ENCODE peak calls at places on chromosomes 4 and X, in ten cellular contexts. E is body of pancreas, F is upper lobe of left lung, I is A549, C is IMR-90, Z is psoas muscle, T is DND-41, P is neuronal stem cell, X is pancreas, S is MM.1S. D is an unnamed sample.
A peak's percentile ranks its signal among the peaks of the same experiment; 100 is the strongest.

GRCh38 chr4:3047464-3048286 is 26.7 kb downstream of the HTT-AS start:
- DNase-seq in E (peak; percentile 84), F (peak; percentile 75), I (peak; percentile 58), C (peak; percentile 39), Z (peak; percentile 74), T (peak; percentile 57), P (peak; percentile 37), X (no peak), S (peak; percentile 98), D (peak; percentile 67)

GRCh38 chrX:31663172-31663571 is 591.3 kb upstream of the FTHL17 start:
- DNase-seq in E (no peak), F (no peak), I (no peak), C (no peak), Z (no peak), T (no peak), P (no peak), X (no peak), S (no peak), D (no peak)

GRCh38 chrX:39854772-39855747 is 242.7 kb downstream of the BCOR start:
- DNase-seq in E (no peak), F (peak; percentile 35), I (no peak), C (no peak), Z (no peak), T (peak; percentile 83), P (no peak), X (no peak), S (peak; percentile 72), D (no peak)

GRCh38 chrX:137031517-137032377 is 2.0 kb downstream of the GPR101 start:
- DNase-seq in E (peak; percentile 19), F (no peak), I (peak; percentile 5), C (peak; percentile 10), Z (peak; percentile 18), T (peak; percentile 65), P (no peak), X (peak; percentile 42), S (peak; percentile 36), D (no peak)

GRCh38 chr4:168383510-168383909 is 65.0 kb upstream of the DDX60 start:
- DNase-seq in E (no peak), F (no peak), I (no peak), C (no peak), Z (no peak), T (no peak), P (no peak), X (no peak), S (no peak), D (no peak)

GRCh38 chrX:114962209-114962608 is 55.2 kb downstream of the IL13RA2 start:
- DNase-seq in E (no peak), F (no peak), I (no peak), C (no peak), Z (no peak), T (no peak), P (no peak), X (no peak), S (no peak), D (no peak)

GRCh38 chr4:64353904-64354303 is 55.3 kb downstream of the TECRL start:
- DNase-seq in E (no peak), F (no peak), I (no peak), C (no peak), Z (no peak), T (no peak), P (no peak), X (no peak), S (no peak), D (no peak)

GRCh38 chr4:123229326-123229725 is 167.3 kb upstream of the SPRY1 start:
- DNase-seq in E (no peak), F (no peak), I (no peak), C (no peak), Z (no peak), T (no peak), P (no peak), X (no peak), S (no peak), D (no peak)

GRCh38 chr4:74316397-74316796 is 8.1 kb downstream of the EPGN start:
- DNase-seq in E (no peak), F (no peak), I (no peak), C (no peak), Z (no peak), T (no peak), P (no peak), X (no peak), S (no peak), D (no peak)

GRCh38 chr4:44157611-44158277 is 290.9 kb downstream of the KCTD8 start:
- DNase-seq in E (no peak), F (no peak), I (no peak), C (peak; percentile 60), Z (no peak), T (no peak), P (no peak), X (no peak), S (no peak), D (no peak)

GRCh38 chr4:83561381-83561780 is 25.5 kb downstream of the GPAT3 start:
- DNase-seq in E (peak; percentile 21), F (peak; percentile 76), I (peak; percentile 84), C (peak; percentile 74), Z (no peak), T (no peak), P (no peak), X (no peak), S (no peak), D (no peak)

GRCh38 chrX:21911481-21911880 is 29.0 kb upstream of the SMS start:
- DNase-seq in E (no peak), F (no peak), I (no peak), C (no peak), Z (no peak), T (no peak), P (no peak), X (no peak), S (no peak), D (no peak)

GRCh38 chr4:147853706-147854105 is 121.8 kb downstream of the ARHGAP10 start:
- DNase-seq in E (no peak), F (no peak), I (no peak), C (peak; percentile 79), Z (no peak), T (no peak), P (no peak), X (no peak), S (no peak), D (no peak)

GRCh38 chrX:114626323-114626722 is 42.4 kb downstream of the HTR2C start:
- DNase-seq in E (no peak), F (no peak), I (peak; percentile 13), C (peak; percentile 3), Z (no peak), T (no peak), P (no peak), X (no peak), S (peak; percentile 33), D (no peak)

GRCh38 chrX:13693341-13693871 is 4.5 kb downstream of the RAB9A start:
- DNase-seq in E (peak; percentile 45), F (no peak), I (no peak), C (no peak), Z (no peak), T (no peak), P (no peak), X (peak; percentile 65), S (no peak), D (no peak)

GRCh38 chrX:69556094-69557011 is 52.2 kb downstream of the NALF2 start:
- DNase-seq in E (peak; percentile 35), F (peak; percentile 58), I (peak; percentile 16), C (no peak), Z (no peak), T (no peak), P (peak; percentile 31), X (no peak), S (no peak), D (no peak)
- H3K27ac ChIP-seq in E (no peak overlapping the region), F (no peak overlapping the region), I (no peak overlapping the region), C (no peak overlapping the region), Z (no peak overlapping the region), T (no peak overlapping the region), P (no peak overlapping the region), X (no peak overlapping the region), S (no peak overlapping the region), D (peak overlapping the region; percentile 36)

DNA sequence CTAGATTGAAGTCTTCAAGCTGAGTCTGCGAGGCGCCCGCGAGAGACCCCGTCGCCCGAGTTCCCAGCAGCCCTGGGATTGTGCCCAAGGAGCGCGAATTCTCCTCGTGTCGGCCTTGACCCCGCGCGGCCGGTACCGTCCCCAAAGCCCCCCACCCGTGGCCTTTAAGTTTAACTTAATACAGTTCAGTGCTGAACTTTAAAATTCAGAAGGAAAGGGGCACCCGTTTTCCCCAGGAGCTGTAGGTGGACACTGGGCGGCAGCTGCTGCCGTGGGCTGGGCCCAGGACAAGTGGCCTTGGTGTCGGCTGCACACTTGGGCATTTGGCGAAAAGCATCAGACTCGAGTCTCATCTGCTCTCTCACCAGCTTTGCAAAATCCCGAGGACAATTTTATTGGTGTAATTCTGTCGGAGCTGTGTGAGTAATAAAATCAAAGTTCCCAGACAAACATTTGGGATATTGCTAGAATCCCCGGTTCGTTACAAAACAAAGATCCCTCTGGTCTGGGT is 634 bp downstream of the CWH43 start:
- DNase-seq in E (no peak), F (no peak), I (no peak), C (no peak), Z (no peak), T (no peak), P (no peak), X (no peak), S (no peak), D (no peak)
- H3K4me3 ChIP-seq in E (no peak overlapping the region), F (no peak overlapping the region), I (no peak overlapping the region), C (no peak overlapping the region), Z (no peak overlapping the region), T (no peak overlapping the region), P (no peak overlapping the region), X (no peak overlapping the region), S (no peak overlapping the region), D (peak overlapping the region; percentile 50)

GRCh38 chr4:98518555-98519267 is 139.7 kb downstream of the TSPAN5 start:
- DNase-seq in E (no peak), F (no peak), I (no peak), C (no peak), Z (no peak), T (no peak), P (no peak), X (no peak), S (no peak), D (no peak)
- H3K27ac ChIP-seq in E (no peak overlapping the region), F (no peak overlapping the region), I (no peak overlapping the region), C (peak overlapping the region; percentile 68), Z (no peak overlapping the region), T (no peak overlapping the region), P (no peak overlapping the region), X (no peak overlapping the region), S (no peak overlapping the region), D (no peak overlapping the region)

DNA sequence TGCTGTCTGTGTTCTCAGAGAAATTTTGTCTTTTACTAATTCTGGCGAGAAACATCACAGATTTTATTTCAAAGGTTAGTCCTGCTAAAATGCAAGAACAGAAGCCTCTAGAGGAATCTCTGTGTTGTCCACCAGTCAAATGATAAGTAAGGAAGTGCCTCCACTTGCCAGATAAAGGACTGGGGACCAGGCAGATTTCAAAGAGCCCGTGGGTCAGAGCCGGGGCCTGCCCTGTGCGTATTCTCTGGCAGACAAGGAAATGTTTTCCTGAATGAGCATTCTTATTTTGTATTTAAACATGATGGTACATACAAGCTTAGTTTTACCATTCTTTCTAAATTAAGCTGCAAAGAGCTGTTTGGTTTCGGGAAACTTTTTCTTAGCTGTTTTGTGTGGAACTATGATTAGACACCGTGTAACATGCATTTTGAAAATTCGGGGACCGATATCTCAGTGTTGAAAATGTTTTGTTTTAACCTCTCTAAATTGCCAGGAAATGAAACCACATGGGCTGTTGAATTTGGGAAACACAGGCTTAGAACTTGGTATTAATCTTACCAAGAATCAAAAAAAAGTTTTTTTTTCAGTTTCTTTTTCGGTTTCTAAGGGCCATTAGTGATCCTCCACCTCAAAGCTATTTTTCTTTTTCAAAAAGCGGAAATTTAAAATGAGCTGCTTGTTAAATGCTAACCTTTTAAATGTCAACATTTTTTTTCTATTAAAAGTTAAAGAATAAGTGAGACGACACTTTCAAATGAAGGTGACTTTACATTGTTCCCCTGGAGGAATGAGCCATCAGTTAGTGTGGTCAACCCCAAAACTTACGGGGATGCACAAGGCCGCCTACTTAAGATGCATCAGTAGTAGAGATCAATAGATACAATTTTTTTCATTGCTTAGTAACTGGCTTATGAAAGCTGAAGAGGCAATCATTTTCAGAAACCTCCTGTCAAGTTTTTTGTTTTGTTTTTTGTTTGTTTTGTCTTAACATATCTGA is 89.6 kb upstream of the MTM1 start:
- DNase-seq in E (no peak), F (no peak), I (no peak), C (no peak), Z (no peak), T (no peak), P (no peak), X (no peak), S (peak; percentile 67), D (no peak)
- H3K4me3 ChIP-seq in E (no peak overlapping the region), F (no peak overlapping the region), I (no peak overlapping the region), C (no peak overlapping the region), Z (no peak overlapping the region), T (no peak overlapping the region), P (no peak overlapping the region), X (no peak overlapping the region), S (peak overlapping the region; percentile 38), D (no peak overlapping the region)

D was measured in left ventricle myocardium inferior.